ENCODE peak calls at places on chromosomes 12 and 14, in ten cellular contexts. One of them, this sample, is unnamed. For H3K9me3 and H3K27me3, the result is how much of the 10 kb centered on the place peaks cover.

GRCh38 chr14:58944226-58944769 is 244.2 kb upstream of the DAAM1 start:
- DNase-seq in Panc1: no peak
- DNase-seq in AG04450: no peak
- DNase-seq in aorta: no peak
- DNase-seq in ovary: no peak
- DNase-seq in cardiac muscle cell: no peak
- DNase-seq in GM23248: no peak
- DNase-seq in thoracic aorta: no peak
- DNase-seq in lung: no peak
- DNase-seq in fibroblast of lung: peak
- DNase-seq in this sample: peak

GRCh38 chr14:23321572-23322547 is 603 bp downstream of the PABPN1 start:
- DNase-seq in cardiac muscle cell: peak
- DNase-seq in fibroblast of lung: peak
- DNase-seq in thoracic aorta: no peak
- DNase-seq in AG04450: no peak
- DNase-seq in GM23248: peak
- DNase-seq in lung: no peak
- DNase-seq in ovary: no peak
- DNase-seq in aorta: peak
- DNase-seq in Panc1: no peak
- DNase-seq in this sample: peak

GRCh38 chr12:131751335-131751734 is 40.4 kb downstream of the SFSWAP start:
- DNase-seq in Panc1: no peak
- DNase-seq in cardiac muscle cell: no peak
- DNase-seq in aorta: no peak
- DNase-seq in thoracic aorta: no peak
- DNase-seq in fibroblast of lung: no peak
- DNase-seq in AG04450: no peak
- DNase-seq in lung: no peak
- DNase-seq in GM23248: no peak
- DNase-seq in ovary: no peak
- DNase-seq in this sample: no peak

GRCh38 chr14:30958555-30959407 is 66.7 kb upstream of the AP4S1 start:
- DNase-seq in cardiac muscle cell: no peak
- DNase-seq in Panc1: no peak
- DNase-seq in AG04450: no peak
- DNase-seq in aorta: no peak
- DNase-seq in ovary: no peak
- DNase-seq in fibroblast of lung: no peak
- DNase-seq in GM23248: no peak
- DNase-seq in lung: no peak
- DNase-seq in thoracic aorta: no peak
- DNase-seq in this sample: no peak

GRCh38 chr14:99564903-99565259 is 39.1 kb downstream of the CCDC85C start:
- DNase-seq in GM23248: no peak
- DNase-seq in Panc1: no peak
- DNase-seq in fibroblast of lung: no peak
- DNase-seq in thoracic aorta: no peak
- DNase-seq in AG04450: no peak
- DNase-seq in lung: no peak
- DNase-seq in ovary: no peak
- DNase-seq in aorta: no peak
- DNase-seq in cardiac muscle cell: no peak
- DNase-seq in this sample: no peak

GRCh38 chr12:123928274-123928865 is 44.3 kb downstream of the CCDC92 start:
- DNase-seq in lung: no peak
- DNase-seq in cardiac muscle cell: no peak
- DNase-seq in AG04450: no peak
- DNase-seq in fibroblast of lung: no peak
- DNase-seq in Panc1: no peak
- DNase-seq in aorta: no peak
- DNase-seq in GM23248: no peak
- DNase-seq in thoracic aorta: no peak
- DNase-seq in ovary: no peak
- DNase-seq in this sample: no peak

GRCh38 chr12:103392722-103393121 is 103.0 kb downstream of the C12orf42 start:
- DNase-seq in AG04450: no peak
- DNase-seq in cardiac muscle cell: no peak
- DNase-seq in Panc1: no peak
- DNase-seq in lung: no peak
- DNase-seq in GM23248: no peak
- DNase-seq in aorta: no peak
- DNase-seq in thoracic aorta: no peak
- DNase-seq in ovary: no peak
- DNase-seq in fibroblast of lung: no peak
- DNase-seq in this sample: peak

GRCh38 chr14:93059917-93060545 is 55.7 kb downstream of the ITPK1 start:
- DNase-seq in aorta: no peak
- DNase-seq in AG04450: no peak
- DNase-seq in cardiac muscle cell: no peak
- DNase-seq in lung: no peak
- DNase-seq in Panc1: no peak
- DNase-seq in GM23248: no peak
- DNase-seq in fibroblast of lung: no peak
- DNase-seq in ovary: no peak
- DNase-seq in thoracic aorta: no peak
- DNase-seq in this sample: no peak

GRCh38 chr12:103745962-103746361 is 95.1 kb downstream of the NT5DC3 start:
- DNase-seq in cardiac muscle cell: peak
- DNase-seq in lung: no peak
- DNase-seq in fibroblast of lung: no peak
- DNase-seq in AG04450: no peak
- DNase-seq in thoracic aorta: no peak
- DNase-seq in GM23248: no peak
- DNase-seq in aorta: no peak
- DNase-seq in ovary: no peak
- DNase-seq in Panc1: no peak
- DNase-seq in this sample: no peak

GRCh38 chr12:82994117-82994516 is 307.4 kb downstream of the TMTC2 start:
- DNase-seq in fibroblast of lung: no peak
- DNase-seq in aorta: no peak
- DNase-seq in AG04450: no peak
- DNase-seq in Panc1: no peak
- DNase-seq in lung: no peak
- DNase-seq in cardiac muscle cell: no peak
- DNase-seq in GM23248: no peak
- DNase-seq in ovary: no peak
- DNase-seq in thoracic aorta: no peak
- DNase-seq in this sample: no peak

GRCh38 chr12:52975820-52976573 is 27.1 kb downstream of the KRT18 start:
- DNase-seq in Panc1: no peak
- DNase-seq in cardiac muscle cell: peak
- DNase-seq in fibroblast of lung: no peak
- DNase-seq in AG04450: no peak
- DNase-seq in thoracic aorta: no peak
- DNase-seq in ovary: no peak
- DNase-seq in aorta: no peak
- DNase-seq in GM23248: peak
- DNase-seq in lung: no peak
- DNase-seq in this sample: no peak

GRCh38 chr12:133222211-133222610 is 13.5 kb downstream of the ANHX start:
- DNase-seq in ovary: no peak
- DNase-seq in AG04450: no peak
- DNase-seq in cardiac muscle cell: no peak
- DNase-seq in thoracic aorta: no peak
- DNase-seq in Panc1: no peak
- DNase-seq in fibroblast of lung: no peak
- DNase-seq in GM23248: no peak
- DNase-seq in aorta: no peak
- DNase-seq in lung: no peak
- DNase-seq in this sample: no peak

GRCh38 chr12:133226690-133227089 is 9.0 kb downstream of the ANHX start:
- DNase-seq in cardiac muscle cell: no peak
- DNase-seq in AG04450: no peak
- DNase-seq in lung: no peak
- DNase-seq in GM23248: no peak
- DNase-seq in aorta: no peak
- DNase-seq in Panc1: no peak
- DNase-seq in fibroblast of lung: no peak
- DNase-seq in thoracic aorta: no peak
- DNase-seq in ovary: no peak
- DNase-seq in this sample: no peak

GRCh38 chr12:133227281-133227852 is 8.3 kb downstream of the ANHX start:
- DNase-seq in Panc1: no peak
- DNase-seq in GM23248: no peak
- DNase-seq in aorta: no peak
- DNase-seq in AG04450: no peak
- DNase-seq in cardiac muscle cell: no peak
- DNase-seq in thoracic aorta: no peak
- DNase-seq in lung: no peak
- DNase-seq in ovary: no peak
- DNase-seq in fibroblast of lung: no peak
- DNase-seq in this sample: no peak

GRCh38 chr12:133221241-133221640 is 14.4 kb downstream of the ANHX start:
- DNase-seq in Panc1: no peak
- DNase-seq in AG04450: no peak
- DNase-seq in GM23248: no peak
- DNase-seq in lung: peak
- DNase-seq in ovary: no peak
- DNase-seq in aorta: no peak
- DNase-seq in fibroblast of lung: no peak
- DNase-seq in thoracic aorta: no peak
- DNase-seq in cardiac muscle cell: no peak
- DNase-seq in this sample: no peak

DNA sequence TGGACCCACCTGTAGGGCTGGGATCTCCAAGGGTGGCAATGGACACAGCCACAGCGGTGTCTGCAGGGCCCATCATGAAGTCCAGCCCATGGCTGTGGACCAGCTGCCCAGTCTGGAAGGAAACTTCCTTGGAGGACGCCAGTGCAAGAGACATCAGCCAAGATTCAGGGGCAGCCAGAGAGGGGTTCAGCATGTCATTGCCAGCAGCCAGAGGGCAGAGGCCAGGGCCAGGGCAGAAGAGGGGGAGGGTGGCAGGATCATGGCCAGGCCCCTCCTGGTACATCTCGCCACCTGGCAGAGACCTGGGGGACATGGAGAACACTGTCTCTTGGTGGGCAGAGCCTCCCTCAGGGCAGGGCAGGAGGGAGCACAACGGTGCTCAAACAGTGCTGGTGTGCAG is 10.2 kb downstream of the ANHX start:
- DNase-seq in Panc1: no peak
- DNase-seq in ovary: no peak
- DNase-seq in lung: no peak
- DNase-seq in GM23248: no peak
- DNase-seq in aorta: no peak
- DNase-seq in thoracic aorta: no peak
- DNase-seq in AG04450: no peak
- DNase-seq in cardiac muscle cell: no peak
- DNase-seq in fibroblast of lung: no peak
- DNase-seq in this sample: no peak
- H3K9me3 ChIP-seq in Panc1: under half
- H3K9me3 ChIP-seq in ovary: under half
- H3K9me3 ChIP-seq in lung: under half
- H3K9me3 ChIP-seq in GM23248: under half
- H3K9me3 ChIP-seq in aorta: under half
- H3K9me3 ChIP-seq in thoracic aorta: under half
- H3K9me3 ChIP-seq in AG04450: half or more
- H3K9me3 ChIP-seq in cardiac muscle cell: under half
- H3K9me3 ChIP-seq in fibroblast of lung: under half
- H3K9me3 ChIP-seq in this sample: under half

DNA sequence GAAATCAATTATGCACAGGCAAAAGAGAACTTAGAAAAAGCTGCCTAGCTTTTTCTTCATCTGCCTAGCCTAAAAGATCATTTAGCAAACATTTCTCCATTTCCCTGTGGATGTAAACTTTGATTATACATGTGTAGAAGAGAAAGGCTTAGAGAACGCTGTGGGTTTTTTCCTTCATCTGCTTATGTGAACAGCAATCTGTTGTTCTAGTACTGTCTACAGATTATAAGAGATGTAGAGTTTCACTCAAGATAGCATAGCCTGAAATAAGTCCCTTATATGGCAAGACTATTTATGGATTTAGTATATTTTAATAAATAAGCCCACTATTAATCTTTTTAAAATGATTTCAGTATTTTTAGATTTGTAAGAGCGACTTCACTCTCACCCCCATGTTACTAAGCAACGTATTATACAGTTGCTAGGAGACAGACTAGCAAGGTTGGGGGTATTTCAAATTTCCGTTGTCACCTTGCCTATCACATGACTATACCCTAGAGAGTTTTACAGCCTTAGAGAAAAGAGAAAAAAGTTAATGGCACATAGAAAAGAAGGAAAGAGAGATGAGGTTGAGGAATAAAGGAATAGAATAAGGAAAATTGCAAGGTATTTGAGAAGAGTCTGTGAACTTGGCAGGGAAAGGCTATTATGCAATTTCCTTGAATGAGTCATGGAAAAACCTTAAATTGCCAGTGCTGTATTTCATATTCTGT is 12.2 kb upstream of the TUBA1A start:
- DNase-seq in Panc1: peak
- DNase-seq in lung: no peak
- DNase-seq in thoracic aorta: no peak
- DNase-seq in AG04450: no peak
- DNase-seq in GM23248: peak
- DNase-seq in cardiac muscle cell: peak
- DNase-seq in ovary: no peak
- DNase-seq in fibroblast of lung: peak
- DNase-seq in aorta: no peak
- DNase-seq in this sample: no peak
- H3K4me3 ChIP-seq in Panc1: no peak
- H3K4me3 ChIP-seq in lung: no peak
- H3K4me3 ChIP-seq in thoracic aorta: peak
- H3K4me3 ChIP-seq in AG04450: peak
- H3K4me3 ChIP-seq in GM23248: peak
- H3K4me3 ChIP-seq in cardiac muscle cell: no peak
- H3K4me3 ChIP-seq in ovary: no peak
- H3K4me3 ChIP-seq in fibroblast of lung: no peak
- H3K4me3 ChIP-seq in aorta: no peak
- H3K4me3 ChIP-seq in this sample: no peak

DNA sequence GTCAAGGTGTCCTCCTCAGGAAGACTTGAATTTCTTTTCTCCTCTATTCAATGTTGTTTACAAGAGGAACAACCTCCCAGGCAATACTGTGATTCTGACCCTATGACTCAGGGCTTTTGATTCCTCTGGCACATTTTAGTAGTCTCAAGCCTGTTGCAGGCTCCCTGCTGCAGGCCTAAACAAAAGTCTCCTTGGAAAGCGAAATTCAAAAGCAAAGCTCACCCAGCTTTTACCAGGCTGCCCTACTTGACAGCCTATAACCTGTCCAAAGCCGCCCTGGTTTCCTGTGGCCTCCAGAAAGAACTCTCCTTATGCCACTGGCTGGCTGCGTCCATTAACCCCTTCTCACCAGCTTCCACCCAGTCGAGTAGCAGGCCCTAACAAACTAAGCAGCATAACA is 11.6 kb downstream of the FGD6 start:
- DNase-seq in Panc1: no peak
- DNase-seq in GM23248: peak
- DNase-seq in AG04450: peak
- DNase-seq in aorta: peak
- DNase-seq in thoracic aorta: no peak
- DNase-seq in ovary: peak
- DNase-seq in fibroblast of lung: peak
- DNase-seq in cardiac muscle cell: peak
- DNase-seq in lung: no peak
- DNase-seq in this sample: no peak
- H3K27me3 ChIP-seq in Panc1: under half
- H3K27me3 ChIP-seq in GM23248: under half
- H3K27me3 ChIP-seq in AG04450: under half
- H3K27me3 ChIP-seq in aorta: under half
- H3K27me3 ChIP-seq in thoracic aorta: under half
- H3K27me3 ChIP-seq in ovary: under half
- H3K27me3 ChIP-seq in fibroblast of lung: under half
- H3K27me3 ChIP-seq in cardiac muscle cell: under half
- H3K27me3 ChIP-seq in lung: under half
- H3K27me3 ChIP-seq in this sample: under half

GRCh38 chr12:130431176-130431575 is 93.5 kb downstream of the PIWIL1 start:
- DNase-seq in cardiac muscle cell: no peak
- DNase-seq in aorta: peak
- DNase-seq in AG04450: no peak
- DNase-seq in GM23248: no peak
- DNase-seq in fibroblast of lung: no peak
- DNase-seq in Panc1: no peak
- DNase-seq in thoracic aorta: no peak
- DNase-seq in lung: no peak
- DNase-seq in ovary: no peak
- DNase-seq in this sample: no peak
- H3K9me3 ChIP-seq in cardiac muscle cell: under half
- H3K9me3 ChIP-seq in aorta: under half
- H3K9me3 ChIP-seq in AG04450: half or more
- H3K9me3 ChIP-seq in GM23248: under half
- H3K9me3 ChIP-seq in fibroblast of lung: under half
- H3K9me3 ChIP-seq in Panc1: under half
- H3K9me3 ChIP-seq in thoracic aorta: under half
- H3K9me3 ChIP-seq in lung: under half
- H3K9me3 ChIP-seq in ovary: under half
- H3K9me3 ChIP-seq in this sample: under half

This sample was measured in Peyer's patch.